ENCODE peak calls at places on chromosomes 1 and 21, in eight cellular contexts. T is left ventricle myocardium inferior; H is stimulated activated CD8-positive, alpha-beta memory T cell treated with anti-CD3 and anti-CD28 coated beads, Interleukin-15, amount 100 ng/mL, for 24 hours; E is COLO829; R is Right ventricle myocardium inferior; X is NCI-H2107; M is pancreas; K is ACHN. P is an unnamed sample.

GRCh38 chr1:98940680-98941079 is 64.0 kb downstream of the PLPPR5 start:
- DNase-seq in X (no peak), M (no peak), E (peak), R (no peak), T (no peak), K (no peak), H (no peak), P (no peak)

GRCh38 chr1:150972417-150972940 is 2.2 kb downstream of the CERS2 start:
- DNase-seq in T (no peak), X (no peak), R (no peak), E (no peak), M (no peak), K (no peak), H (no peak), P (peak)

GRCh38 chr1:43077273-43077672 is 94.8 kb downstream of the EBNA1BP2 start:
- DNase-seq in T (no peak), K (no peak), M (no peak), X (no peak), R (no peak), H (no peak), E (no peak), P (no peak)

GRCh38 chr1:198467907-198468306 is 72.6 kb downstream of the ATP6V1G3 start:
- DNase-seq in X (no peak), H (no peak), R (no peak), E (no peak), K (no peak), M (no peak), T (no peak), P (no peak)

GRCh38 chr1:208048904-208049303 is 138.0 kb upstream of the CD34 start:
- DNase-seq in R (no peak), K (no peak), X (no peak), M (no peak), T (no peak), H (no peak), E (no peak), P (no peak)

GRCh38 chr1:169892819-169893644 is 664 bp downstream of the SCYL3 start:
- DNase-seq in X (no peak), K (peak), E (peak), R (peak), T (peak), H (no peak), M (no peak), P (peak)

GRCh38 chr1:10867138-10867721 is 70.8 kb upstream of the CASZ1 start:
- DNase-seq in X (peak), H (peak), E (peak), K (peak), M (peak), R (peak), T (peak), P (peak)

GRCh38 chr1:41379741-41380130 is 18.5 kb downstream of the FOXO6 start:
- DNase-seq in T (no peak), X (peak), M (no peak), H (no peak), R (peak), K (no peak), E (no peak), P (no peak)

GRCh38 chr1:23478896-23479790 is 4.8 kb downstream of the ASAP3 start:
- DNase-seq in K (no peak), M (peak), X (no peak), R (peak), H (no peak), E (no peak), T (peak), P (no peak)

GRCh38 chr1:166813508-166814223 is 25.6 kb upstream of the POGK start:
- DNase-seq in H (no peak), K (peak), X (no peak), T (no peak), E (no peak), M (no peak), R (no peak), P (no peak)

GRCh38 chr1:247448107-247448778 is 9.7 kb downstream of the OR2B11 start:
- DNase-seq in H (no peak), X (no peak), M (peak), E (peak), K (no peak), R (peak), T (peak), P (peak)

GRCh38 chr1:99535470-99536164 is 110.3 kb upstream of the PALMD start:
- DNase-seq in R (no peak), E (no peak), M (no peak), H (no peak), K (no peak), T (no peak), X (no peak), P (no peak)

GRCh38 chr21:42975886-42976608 is 1.7 kb downstream of the PKNOX1 start:
- DNase-seq in E (peak), M (no peak), T (no peak), X (no peak), H (no peak), R (no peak), K (no peak), P (no peak)

GRCh38 chr21:45147473-45148315 is 73.3 kb downstream of the ADARB1 start:
- DNase-seq in R (no peak), T (no peak), X (no peak), E (no peak), M (no peak), H (no peak), K (no peak), P (no peak)

GRCh38 chr1:41397943-41398342 is 36.7 kb downstream of the FOXO6 start:
- DNase-seq in H (no peak), M (no peak), T (no peak), R (peak), E (no peak), K (no peak), X (no peak), P (no peak)

GRCh38 chr1:18182518-18183160 is 75.0 kb downstream of the IGSF21 start:
- DNase-seq in M (no peak), E (no peak), X (no peak), T (no peak), K (peak), R (no peak), H (no peak), P (no peak)

GRCh38 chr1:52523376-52523775 is 29.5 kb downstream of the TUT4 start:
- DNase-seq in X (no peak), R (no peak), H (no peak), E (no peak), T (no peak), K (no peak), M (no peak), P (no peak)

GRCh38 chr1:201599548-201599947 is 60.6 kb downstream of the NAV1 start:
- DNase-seq in E (no peak), H (no peak), T (no peak), K (no peak), R (no peak), M (no peak), X (no peak), P (no peak)

GRCh38 chr1:231407049-231407448 is 15.0 kb downstream of the EGLN1 start:
- DNase-seq in H (no peak), M (no peak), R (no peak), X (no peak), E (no peak), K (no peak), T (no peak), P (no peak)

GRCh38 chr1:165364432-165365133 is 8.1 kb upstream of the LMX1A start:
- DNase-seq in X (no peak), H (no peak), K (no peak), R (peak), E (no peak), M (no peak), T (peak), P (no peak)

GRCh38 chr1:53137729-53138128 is 4.7 kb downstream of the SLC1A7 start:
- DNase-seq in K (peak), M (no peak), E (no peak), T (no peak), H (no peak), X (no peak), R (no peak), P (peak)

GRCh38 chr1:111904478-111905218 is 84.8 kb downstream of the KCND3 start:
- DNase-seq in X (peak), H (no peak), K (no peak), R (no peak), T (peak), E (peak), M (no peak), P (no peak)